ENCODE peak calls at places on chromosomes 13 and 19, in four cellular contexts. O is astrocyte of the spinal cord, B is Calu3, K is GM20000. J is an unnamed sample.

GRCh38 chr19:12834976-12835757 is 788 bp upstream of the RTBDN start:
- DNase-seq in O (no peak), B (peak; percentile 21), K (peak; percentile 64), J (peak; percentile 29)

GRCh38 chr19:38049105-38049649 is 142.2 kb downstream of the SIPA1L3 start:
- DNase-seq in O (peak; percentile 37), B (no peak), K (peak; percentile 74), J (no peak)

GRCh38 chr13:39329182-39329639 is 273.8 kb downstream of the LHFPL6 start:
- DNase-seq in O (no peak), B (no peak), K (no peak), J (no peak)

GRCh38 chr19:47438793-47439220 is 19.5 kb upstream of the MEIS3 start:
- DNase-seq in O (no peak), B (peak; percentile 69), K (no peak), J (no peak)

GRCh38 chr13:109160887-109161669 is 531.7 kb downstream of the MYO16 start:
- DNase-seq in O (no peak), B (no peak), K (peak; percentile 25), J (no peak)

GRCh38 chr19:45087531-45087930 is 5.4 kb upstream of the PPP1R37 start:
- DNase-seq in O (no peak), B (no peak), K (no peak), J (no peak)

GRCh38 chr13:112693831-112694497 is 4.1 kb downstream of the ATP11A start:
- DNase-seq in O (peak; percentile 63), B (no peak), K (no peak), J (no peak)

GRCh38 chr19:1237754-1238372 is at the start of gene CBARP:
- DNase-seq in O (no peak), B (no peak), K (peak; percentile 77), J (no peak)

GRCh38 chr19:49889687-49890348 is 6.9 kb downstream of the IL4I1 start:
- DNase-seq in O (peak; percentile 65), B (no peak), K (peak; percentile 82), J (peak; percentile 61)

GRCh38 chr19:45924891-45925447 is 10.4 kb upstream of the NANOS2 start:
- DNase-seq in O (no peak), B (no peak), K (no peak), J (no peak)

GRCh38 chr19:9958451-9958850 is 22.1 kb upstream of the OLFM2 start:
- DNase-seq in O (peak; percentile 79), B (no peak), K (no peak), J (no peak)

GRCh38 chr19:19385900-19386339 is 19.6 kb upstream of the GATAD2A start:
- DNase-seq in O (no peak), B (no peak), K (no peak), J (no peak)

GRCh38 chr19:19387108-19387507 is 18.4 kb upstream of the GATAD2A start:
- DNase-seq in O (no peak), B (no peak), K (no peak), J (no peak)

GRCh38 chr19:19385131-19385899 is 20.2 kb upstream of the GATAD2A start:
- DNase-seq in O (peak; percentile 100), B (peak; percentile 97), K (peak; percentile 98), J (peak; percentile 98)

GRCh38 chr19:19384486-19384885 is 21.0 kb upstream of the GATAD2A start:
- DNase-seq in O (no peak), B (no peak), K (no peak), J (no peak)

DNA sequence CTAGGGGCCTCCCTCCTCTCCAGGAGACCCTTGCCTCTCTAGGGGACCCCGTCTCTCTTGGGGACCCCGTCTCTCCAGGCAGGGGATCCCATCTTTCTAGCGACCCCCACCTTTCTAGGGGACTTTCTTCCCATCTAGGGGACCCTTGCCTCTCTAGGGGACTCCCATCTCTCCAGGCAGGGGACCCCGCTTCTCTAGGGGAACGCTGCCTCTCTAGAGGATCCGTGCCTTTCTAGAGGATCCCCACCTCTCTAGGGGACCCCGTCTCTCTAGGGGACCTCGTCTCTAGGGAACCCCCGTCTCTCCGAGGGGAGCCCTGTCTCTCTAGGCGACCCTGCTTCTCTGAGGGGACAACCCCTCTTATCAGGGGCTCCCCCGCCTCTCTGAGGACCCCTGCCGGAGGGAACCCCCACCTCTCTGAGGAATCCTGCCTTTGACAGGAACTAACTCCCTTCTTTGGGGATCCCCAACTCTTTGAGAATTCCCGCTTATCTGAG is 19.1 kb upstream of the GATAD2A start:
- DNase-seq in O (no peak), B (no peak), K (no peak), J (no peak)
- TF ChIP-seq CTCF in O (peak; percentile 33), B (no peak), K (no peak), J (no peak)

GRCh38 chr19:8445488-8446001 is 770 bp downstream of the HNRNPM start:
- DNase-seq in O (no peak), B (peak; percentile 26), K (peak; percentile 47), J (peak; percentile 25)

GRCh38 chr19:8441725-8442544 is 2.8 kb upstream of the HNRNPM start:
- DNase-seq in O (no peak), B (no peak), K (no peak), J (no peak)

GRCh38 chr19:8446055-8446709 is 1.4 kb downstream of the HNRNPM start:
- DNase-seq in O (no peak), B (no peak), K (no peak), J (no peak)

GRCh38 chr19:8449830-8450229 is 5.1 kb downstream of the HNRNPM start:
- DNase-seq in O (no peak), B (no peak), K (no peak), J (no peak)

GRCh38 chr19:8444677-8445487 is at the start of gene HNRNPM:
- DNase-seq in O (peak; percentile 98), B (peak; percentile 99), K (peak; percentile 99), J (peak; percentile 100)
- TF ChIP-seq CTCF in O (no peak), B (no peak), K (no peak), J (no peak)

DNA sequence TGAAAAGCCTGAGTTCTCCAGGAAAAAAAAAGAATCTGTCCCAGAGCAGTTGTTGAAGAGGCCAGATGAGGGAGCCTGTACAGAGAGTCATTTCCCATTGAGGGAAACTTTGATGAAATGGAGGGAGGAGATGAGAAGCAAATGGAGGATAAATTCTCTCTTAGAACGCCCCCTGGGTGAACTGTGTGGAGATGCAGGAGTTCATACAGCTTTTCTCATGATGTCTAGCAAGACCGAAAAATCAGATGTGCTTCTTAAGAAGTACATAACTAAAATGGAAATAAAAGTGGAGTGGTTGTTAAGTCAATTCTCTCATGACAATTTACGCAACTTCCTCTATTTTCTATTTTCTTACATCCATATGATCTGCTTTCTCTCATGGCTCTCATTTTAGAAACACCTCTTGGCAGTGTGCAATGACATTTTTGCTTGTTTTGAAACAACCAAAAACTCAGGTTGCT is 1263.1 kb downstream of the PCDH9 start:
- DNase-seq in O (peak; percentile 55), B (no peak), K (no peak), J (no peak)
- TF ChIP-seq CTCF in O (peak; percentile 43), B (no peak), K (no peak), J (peak; percentile 56)

GRCh38 chr13:42569576-42570344 is 4.2 kb upstream of the TNFSF11 start:
- DNase-seq in O (no peak), B (no peak), K (peak; percentile 42), J (no peak)
- TF ChIP-seq CTCF in O (no peak), B (no peak), K (no peak), J (no peak)

GRCh38 chr19:4018140-4018613 is 10.6 kb downstream of the PIAS4 start:
- DNase-seq in O (no peak), B (no peak), K (no peak), J (no peak)

GRCh38 chr19:4016903-4017638 is 9.5 kb downstream of the PIAS4 start:
- DNase-seq in O (no peak), B (no peak), K (no peak), J (no peak)

GRCh38 chr19:4015705-4016402 is 8.3 kb downstream of the PIAS4 start:
- DNase-seq in O (no peak), B (no peak), K (no peak), J (no peak)

GRCh38 chr19:4014541-4015491 is 7.3 kb downstream of the PIAS4 start:
- DNase-seq in O (no peak), B (no peak), K (no peak), J (no peak)

DNA sequence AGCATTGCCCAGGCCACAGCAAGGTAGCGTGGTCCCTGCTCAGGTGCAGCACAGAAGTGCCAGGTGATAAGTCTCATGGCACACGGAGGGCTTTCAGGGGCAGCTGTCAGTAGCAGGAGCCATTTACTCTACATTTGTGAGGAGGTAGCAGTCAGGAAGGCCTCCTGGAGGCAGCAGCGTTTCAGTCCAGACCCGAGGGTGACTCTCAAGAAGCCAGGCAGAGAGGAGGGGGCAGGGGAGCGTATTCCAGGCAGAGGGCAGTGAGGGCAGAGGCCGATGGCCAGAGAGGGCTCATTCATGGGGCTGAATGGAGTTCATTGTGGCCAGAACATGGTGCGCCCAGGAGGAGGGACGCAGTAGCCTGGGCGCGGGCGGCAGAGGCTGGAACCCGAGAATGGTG is 8.9 kb downstream of the PIAS4 start:
- DNase-seq in O (no peak), B (no peak), K (no peak), J (peak; percentile 47)
- TF ChIP-seq CTCF in O (no peak), B (no peak), K (no peak), J (no peak)

GRCh38 chr19:17727843-17728242 is 8.6 kb downstream of the MAP1S start:
- DNase-seq in O (no peak), B (no peak), K (no peak), J (no peak)

GRCh38 chr19:17726136-17726741 is 7.0 kb downstream of the MAP1S start:
- DNase-seq in O (no peak), B (no peak), K (no peak), J (no peak)

GRCh38 chr19:17726914-17727773 is 7.9 kb downstream of the MAP1S start:
- DNase-seq in O (no peak), B (no peak), K (no peak), J (no peak)

GRCh38 chr19:17724655-17725054 is 5.4 kb downstream of the MAP1S start:
- DNase-seq in O (no peak), B (no peak), K (no peak), J (no peak)

DNA sequence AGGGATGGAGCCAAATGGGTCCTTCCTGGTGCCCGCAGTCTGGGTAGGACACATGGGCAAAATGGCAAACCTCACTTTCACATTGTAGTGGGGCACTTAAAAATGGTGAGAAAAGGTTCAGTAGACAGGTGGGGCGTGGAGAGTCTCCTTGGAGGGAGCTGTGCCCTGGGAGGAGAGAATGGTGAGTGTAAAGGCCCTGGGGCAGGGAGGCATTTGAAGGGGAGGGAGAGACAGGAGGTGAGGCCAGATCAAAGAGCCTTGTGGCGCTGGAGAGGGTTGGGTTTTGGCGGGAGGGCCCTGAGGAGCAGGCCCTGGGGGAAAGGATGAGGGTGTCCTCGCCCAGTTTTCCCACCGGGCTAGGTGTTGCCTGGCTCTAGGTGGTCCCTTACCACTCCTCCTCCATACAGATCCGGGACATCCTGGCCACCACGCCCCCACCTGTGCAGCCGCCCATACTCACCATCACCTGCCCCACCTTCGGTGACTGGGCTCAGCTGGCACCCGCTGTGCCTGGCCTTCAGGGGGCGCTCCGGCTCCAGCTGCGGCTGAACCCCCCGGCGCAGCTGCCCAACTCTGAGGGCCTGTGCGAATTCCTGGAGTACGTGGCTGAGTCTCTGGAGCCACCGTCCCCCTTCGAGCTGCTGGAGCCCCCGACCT is 6.3 kb downstream of the MAP1S start:
- DNase-seq in O (no peak), B (no peak), K (no peak), J (no peak)
- TF ChIP-seq CTCF in O (peak; percentile 46), B (peak; percentile 32), K (peak; percentile 48), J (peak; percentile 44)

J was measured in neural crest cell.